ENCODE peak calls at places on chromosomes 7 and 10, in ten cellular contexts. J is stimulated activated CD4-positive, alpha-beta T cell treated with anti-CD3 and anti-CD28 coated beads, Interleukin-1b, Interleukin-23, amount 100 ng/mL, for 1 hour; B is fibroblast of the aortic adventitia; U is immature natural killer cell; G is left ventricle myocardium inferior; L is amniotic stem cell; M is effector memory CD8-positive, alpha-beta T cell; V is substantia nigra; X is hepatic stellate cell; R is EH. A is an unnamed sample.

GRCh38 chr7:21946228-21946709 is 570 bp upstream of the CDCA7L start:
- DNase-seq in J (no peak), R (peak; percentile 24), V (no peak), L (no peak), M (no peak), G (no peak), U (no peak), X (no peak), B (no peak), A (no peak)

GRCh38 chr7:76509931-76510877 is at the start of gene UPK3B:
- DNase-seq in G (no peak), X (peak; percentile 24), B (no peak), V (no peak), R (peak; percentile 21), M (no peak), L (no peak), J (no peak), U (no peak), A (no peak)

GRCh38 chr10:48800283-48800675 is 115.6 kb downstream of the WDFY4 start:
- DNase-seq in U (no peak), R (peak; percentile 4), V (no peak), J (no peak), L (no peak), G (no peak), B (no peak), M (no peak), X (no peak), A (no peak)

GRCh38 chr10:60494774-60495173 is 105.1 kb upstream of the ANK3 start:
- DNase-seq in X (no peak), R (no peak), V (no peak), L (no peak), B (no peak), M (no peak), J (no peak), G (no peak), U (no peak), A (no peak)

GRCh38 chr7:80047032-80047431 is 87.6 kb upstream of the GNAI1 start:
- DNase-seq in M (no peak), R (no peak), X (no peak), G (no peak), V (no peak), B (no peak), L (no peak), J (no peak), U (no peak), A (no peak)

GRCh38 chr7:13742126-13742525 is 247.3 kb downstream of the ETV1 start:
- DNase-seq in V (no peak), M (no peak), L (no peak), R (peak; percentile 65), U (no peak), X (no peak), J (no peak), G (no peak), B (peak; percentile 77), A (peak; percentile 73)

GRCh38 chr7:99244942-99245341 is 27.7 kb upstream of the MYH16 start:
- DNase-seq in V (no peak), B (peak; percentile 9), J (no peak), X (peak; percentile 76), U (no peak), M (no peak), L (no peak), R (peak; percentile 67), G (no peak), A (peak; percentile 8)

GRCh38 chr7:73668103-73668937 is 689 bp downstream of the VPS37D start:
- DNase-seq in L (no peak), B (no peak), J (no peak), M (no peak), R (peak; percentile 26), V (no peak), U (no peak), X (peak; percentile 53), G (no peak), A (no peak)

A was measured in BJ.